ENCODE peak calls at places on chromosome 11, in six cellular contexts. O is psoas muscle; E is lower lobe of right lung; M is CD8-positive, alpha-beta memory T cell; N is cardiac muscle cell; L is A549. I is an unnamed sample. For H3K4me1, the result is how much of the 10 kb centered on the place peaks cover.

GRCh38 chr11:76266269-76266668 is 60.0 kb upstream of the WNT11 start:
- DNase-seq in E (no peak), O (no peak), L (peak), M (no peak), N (no peak), I (peak)

GRCh38 chr11:439315-440064 is 2.3 kb downstream of the ANO9 start:
- DNase-seq in M (no peak), L (no peak), E (peak), O (no peak), N (no peak), I (peak)

GRCh38 chr11:32891657-32892354 is 805 bp upstream of the QSER1 start:
- DNase-seq in M (no peak), E (no peak), L (peak), O (no peak), N (no peak), I (no peak)

GRCh38 chr11:67351275-67352005 is 1.9 kb downstream of the POLD4 start:
- DNase-seq in L (peak), M (peak), E (peak), O (peak), N (peak), I (peak)

GRCh38 chr11:43920598-43921419 is 21.6 kb upstream of the C11orf96 start:
- DNase-seq in O (peak), M (no peak), N (no peak), L (peak), E (no peak), I (peak)

GRCh38 chr11:115780625-115781024 is 276.4 kb upstream of the CADM1 start:
- DNase-seq in M (no peak), L (no peak), E (no peak), N (no peak), O (no peak), I (no peak)

GRCh38 chr11:67057410-67057757 is 737 bp downstream of the RHOD start:
- DNase-seq in O (peak), M (no peak), N (no peak), L (no peak), E (no peak), I (no peak)

GRCh38 chr11:119115484-119116234 is 5.7 kb upstream of the HINFP start:
- DNase-seq in O (peak), M (peak), E (peak), L (no peak), N (no peak), I (peak)

GRCh38 chr11:73463359-73463758 is 87.2 kb downstream of the RELT start:
- DNase-seq in M (no peak), N (no peak), E (no peak), O (no peak), L (no peak), I (no peak)

GRCh38 chr11:119827113-119827512 is 98.1 kb upstream of the NECTIN1 start:
- DNase-seq in O (no peak), E (no peak), N (no peak), L (no peak), M (no peak), I (no peak)

GRCh38 chr11:110891411-110891810 is 179.2 kb upstream of the ARHGAP20 start:
- DNase-seq in O (no peak), M (no peak), L (no peak), N (no peak), E (no peak), I (no peak)

GRCh38 chr11:438101-438844 is 3.5 kb downstream of the ANO9 start:
- DNase-seq in M (no peak), L (no peak), E (peak), N (no peak), O (peak), I (no peak)

GRCh38 chr11:108891909-108892511 is 227.1 kb downstream of the DDX10 start:
- DNase-seq in N (no peak), L (no peak), O (no peak), E (no peak), M (no peak), I (no peak)

GRCh38 chr11:57202282-57202681 is 20.5 kb downstream of the LRRC55 start:
- DNase-seq in L (no peak), N (no peak), O (peak), E (no peak), M (no peak), I (no peak)

GRCh38 chr11:14424096-14424495 is 65.1 kb upstream of the RRAS2 start:
- DNase-seq in E (no peak), N (no peak), O (no peak), L (no peak), M (no peak), I (no peak)

GRCh38 chr11:76794371-76795284 is 11.5 kb downstream of the TSKU start:
- DNase-seq in M (no peak), O (no peak), N (no peak), L (no peak), E (no peak), I (no peak)

GRCh38 chr11:59630493-59630892 is 14.9 kb upstream of the OSBP start:
- DNase-seq in L (no peak), M (no peak), E (no peak), O (no peak), N (no peak), I (no peak)

GRCh38 chr11:115893701-115894100 is 389.5 kb upstream of the CADM1 start:
- DNase-seq in O (no peak), M (no peak), N (no peak), L (no peak), E (no peak), I (no peak)

GRCh38 chr11:80028998-80029397 is 588.2 kb upstream of the TENM4 start:
- DNase-seq in M (no peak), N (no peak), E (no peak), O (no peak), L (no peak), I (no peak)

GRCh38 chr11:71489311-71490043 is 36.5 kb downstream of the NADSYN1 start:
- DNase-seq in E (no peak), M (no peak), O (no peak), L (peak), N (no peak), I (no peak)

GRCh38 chr11:89015614-89016013 is 50.2 kb downstream of the GRM5 start:
- DNase-seq in E (no peak), N (no peak), L (no peak), M (no peak), O (no peak), I (no peak)

DNA sequence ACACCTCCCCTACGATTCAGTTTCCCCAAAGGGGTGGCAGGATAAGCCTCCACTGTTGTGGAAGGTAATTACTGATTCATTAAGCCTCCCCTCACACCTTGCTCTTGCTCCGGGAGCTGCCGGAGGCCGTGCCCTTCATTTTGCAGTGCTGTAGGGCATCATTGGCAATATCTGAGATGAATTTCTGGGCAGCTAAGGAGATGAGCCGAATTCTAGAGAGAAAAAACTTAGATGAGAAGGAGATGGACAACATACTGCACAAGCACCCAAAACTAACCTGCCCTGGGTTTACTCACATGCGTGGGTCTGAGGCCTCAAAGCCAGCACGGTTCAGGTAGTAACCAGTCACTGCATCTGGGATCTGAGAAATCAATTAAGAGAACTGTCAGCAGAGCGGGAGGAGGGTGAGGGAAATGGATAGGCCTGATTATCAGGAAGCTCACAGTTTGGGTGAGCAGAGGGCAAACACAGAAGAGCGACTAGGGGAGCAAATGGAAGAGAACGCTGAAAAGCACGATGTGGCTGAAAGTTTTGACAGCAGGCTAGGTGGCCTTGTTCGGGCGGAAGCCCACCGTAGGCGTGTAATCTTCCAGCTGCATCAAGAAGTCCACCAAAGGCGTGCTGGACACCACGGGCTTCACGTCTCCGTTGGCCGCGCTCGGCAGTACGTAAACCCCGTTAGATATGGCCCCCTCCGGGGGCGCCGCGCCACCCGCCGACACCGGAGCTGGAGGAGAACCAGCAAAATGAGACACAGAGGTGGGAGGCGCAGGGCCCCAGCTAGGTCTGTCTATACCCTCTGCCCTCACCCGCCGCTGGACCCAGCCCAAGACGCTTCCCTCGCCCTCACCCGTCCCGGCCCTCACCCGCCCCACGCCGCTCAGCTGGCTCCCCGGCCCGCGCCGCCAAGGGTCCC is 666 bp downstream of the TAF10 start:
- DNase-seq in L (no peak), M (no peak), N (no peak), E (peak), O (peak), I (peak)
- H3K4me1 ChIP-seq in L (under half), M (under half), N (under half), E (half or more), O (under half), I (under half)

DNA sequence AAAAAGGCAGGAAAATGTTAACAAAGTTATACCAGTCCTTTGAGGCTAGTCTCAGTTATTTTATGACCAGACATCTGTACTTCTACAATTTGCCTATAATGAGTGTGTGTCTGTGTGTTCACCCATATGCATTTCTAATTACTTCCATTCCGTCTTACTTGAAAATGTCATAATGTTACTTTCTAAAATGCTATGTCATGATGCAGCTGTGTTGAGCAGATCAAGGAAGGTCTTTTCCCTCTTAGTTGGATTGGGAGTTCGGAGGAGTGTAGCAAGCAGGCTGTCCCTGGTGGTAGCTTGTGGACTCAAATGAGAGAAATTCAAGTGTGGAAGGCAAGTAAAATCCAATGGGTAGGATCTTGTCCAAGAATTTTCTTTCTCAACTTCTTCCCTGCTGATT is 3.0 kb downstream of the SNX19 start:
- DNase-seq in O (no peak), L (no peak), E (no peak), N (no peak), M (no peak), I (no peak)
- H3K4me1 ChIP-seq in O (half or more), L (under half), E (under half), N (under half), M (under half), I (under half)

GRCh38 chr11:27998552-27998951 is 109.4 kb downstream of the KIF18A start:
- DNase-seq in N (no peak), E (no peak), L (no peak), O (no peak), M (no peak), I (no peak)

GRCh38 chr11:28009383-28009782 is 98.6 kb downstream of the KIF18A start:
- DNase-seq in M (no peak), L (no peak), E (no peak), O (no peak), N (no peak), I (no peak)

DNA sequence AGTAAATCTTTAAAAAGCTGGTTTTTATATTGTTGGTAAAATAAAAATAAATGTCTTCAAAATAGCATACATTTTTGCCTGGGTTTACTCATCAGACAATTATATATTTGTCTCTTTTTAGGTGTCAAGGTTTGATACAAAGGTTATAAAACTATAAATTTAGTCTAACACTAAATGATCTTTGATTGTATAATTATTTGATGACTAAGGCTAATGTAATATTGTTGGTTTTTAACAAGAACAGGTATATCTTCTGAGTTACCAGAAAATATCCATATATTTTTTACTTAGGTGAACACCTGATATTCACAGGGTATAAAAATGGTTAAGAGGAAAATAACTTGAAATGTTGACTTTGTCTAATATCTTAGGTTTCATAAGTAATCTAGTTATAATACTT is 104.3 kb downstream of the KIF18A start:
- DNase-seq in E (no peak), L (no peak), O (no peak), N (no peak), M (no peak), I (no peak)
- H3K4me1 ChIP-seq in E (under half), L (under half), O (under half), N (under half), M (under half), I (under half)

GRCh38 chr11:131464481-131464880 is 94.1 kb downstream of the NTM start:
- DNase-seq in E (no peak), L (no peak), M (no peak), O (no peak), N (no peak), I (no peak)

GRCh38 chr11:131465746-131466145 is 95.3 kb downstream of the NTM start:
- DNase-seq in E (no peak), L (no peak), O (no peak), M (no peak), N (peak), I (no peak)

GRCh38 chr11:131464024-131464423 is 93.6 kb downstream of the NTM start:
- DNase-seq in E (no peak), N (no peak), M (no peak), O (no peak), L (no peak), I (no peak)

GRCh38 chr11:131463609-131464008 is 93.2 kb downstream of the NTM start:
- DNase-seq in N (no peak), L (no peak), M (no peak), O (no peak), E (no peak), I (no peak)

GRCh38 chr11:131465056-131465455 is 94.6 kb downstream of the NTM start:
- DNase-seq in M (no peak), E (no peak), O (no peak), L (no peak), N (no peak), I (no peak)
- H3K4me1 ChIP-seq in M (under half), E (under half), O (under half), L (under half), N (under half), I (under half)

DNA sequence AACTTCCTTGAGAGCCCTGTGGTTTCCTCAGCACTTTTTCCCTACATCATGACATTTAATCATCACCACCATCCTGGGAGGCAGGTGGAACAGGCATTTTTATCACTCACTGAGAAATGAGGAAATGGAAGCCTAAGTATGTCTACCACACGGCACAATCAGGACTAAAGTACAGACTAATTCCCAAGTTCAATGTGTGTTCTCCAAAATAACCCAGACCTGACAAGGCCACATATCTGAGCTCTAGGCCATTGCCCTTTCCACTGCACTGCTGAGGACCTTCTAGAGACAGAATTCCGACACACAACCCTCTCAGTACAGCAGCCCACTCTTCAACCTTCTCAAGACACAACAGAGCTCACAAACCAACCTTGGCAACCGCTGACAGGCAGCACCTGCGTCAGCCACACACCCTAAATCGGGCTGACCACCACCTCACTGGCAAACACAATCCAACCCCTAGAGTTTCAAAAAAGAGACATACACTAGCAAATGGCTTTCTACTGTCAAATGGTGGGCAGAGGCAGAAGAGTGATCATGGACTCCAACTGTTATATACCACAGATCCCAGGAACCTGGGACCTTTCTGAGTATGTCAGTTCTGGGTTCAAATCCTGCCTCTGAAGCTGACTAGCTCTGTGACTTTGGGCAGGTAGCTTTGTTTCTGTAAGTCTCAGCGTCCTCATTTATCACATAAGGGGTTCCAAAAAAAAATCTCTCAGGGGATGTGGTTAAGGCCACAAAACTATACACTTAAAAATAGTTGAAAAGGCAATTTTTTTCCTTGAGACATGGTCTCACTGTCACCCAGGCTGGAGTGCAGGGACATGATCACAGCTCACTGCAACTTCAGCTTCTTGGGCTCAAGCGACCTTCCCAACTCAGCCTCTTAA is 16.3 kb downstream of the SMCO4 start:
- DNase-seq in E (no peak), N (no peak), L (no peak), M (no peak), O (no peak), I (no peak)
- H3K4me1 ChIP-seq in E (half or more), N (half or more), L (under half), M (under half), O (half or more), I (under half)

GRCh38 chr11:1998861-1999260 is 1.2 kb upstream of the H19 start:
- DNase-seq in O (no peak), M (no peak), N (no peak), E (no peak), L (no peak), I (no peak)
- H3K4me1 ChIP-seq in O (under half), M (under half), N (under half), E (under half), L (under half), I (under half)

DNA sequence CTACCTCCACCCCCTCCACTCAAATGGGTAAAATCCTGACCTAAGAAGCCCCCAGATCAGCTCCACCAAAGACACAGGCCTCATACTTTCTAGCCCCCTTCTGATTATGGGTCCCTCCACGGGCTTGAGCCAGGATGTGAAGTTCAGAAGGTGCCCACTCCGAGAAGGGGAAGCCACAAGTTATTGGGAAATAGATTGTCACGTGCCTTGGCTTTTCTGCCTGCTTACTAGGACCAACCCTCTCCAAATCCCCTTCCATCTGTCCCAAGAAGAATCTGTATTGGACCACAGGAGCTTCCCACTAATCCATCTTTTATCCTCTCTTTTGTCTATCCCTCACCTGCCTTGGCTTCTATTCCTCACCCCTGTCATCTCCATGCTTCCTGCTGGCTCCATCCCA is 3.0 kb upstream of the NRGN start:
- DNase-seq in E (no peak), M (no peak), L (no peak), O (no peak), N (no peak), I (no peak)
- H3K4me1 ChIP-seq in E (under half), M (under half), L (under half), O (under half), N (under half), I (under half)

GRCh38 chr11:11442791-11443190 is 89.7 kb upstream of the CSNK2A3 start:
- DNase-seq in L (no peak), E (no peak), N (no peak), M (no peak), O (no peak), I (no peak)

GRCh38 chr11:11441091-11441490 is 88.0 kb upstream of the CSNK2A3 start:
- DNase-seq in M (no peak), L (no peak), N (no peak), O (no peak), E (no peak), I (no peak)

GRCh38 chr11:11444027-11444799 is 91.2 kb upstream of the CSNK2A3 start:
- DNase-seq in N (no peak), O (no peak), L (no peak), M (no peak), E (no peak), I (no peak)

GRCh38 chr11:11440149-11440548 is 87.1 kb upstream of the CSNK2A3 start:
- DNase-seq in O (no peak), M (no peak), N (no peak), L (no peak), E (no peak), I (no peak)

GRCh38 chr11:11441516-11441915 is 88.5 kb upstream of the CSNK2A3 start:
- DNase-seq in N (no peak), L (no peak), M (no peak), E (no peak), O (no peak), I (no peak)
- H3K4me1 ChIP-seq in N (under half), L (under half), M (under half), E (under half), O (under half), I (under half)

GRCh38 chr11:60923326-60923725 is 934 bp upstream of the TMEM132A start:
- DNase-seq in M (no peak), L (no peak), O (no peak), N (no peak), E (no peak), I (no peak)

GRCh38 chr11:60922906-60923305 is 1.4 kb upstream of the TMEM132A start:
- DNase-seq in M (no peak), L (no peak), N (no peak), O (no peak), E (no peak), I (no peak)

GRCh38 chr11:60923800-60924109 is 505 bp upstream of the TMEM132A start:
- DNase-seq in M (no peak), L (no peak), O (no peak), E (no peak), N (no peak), I (no peak)

GRCh38 chr11:60921259-60921658 is 3.0 kb upstream of the TMEM132A start:
- DNase-seq in E (no peak), M (no peak), O (no peak), L (no peak), N (no peak), I (no peak)

DNA sequence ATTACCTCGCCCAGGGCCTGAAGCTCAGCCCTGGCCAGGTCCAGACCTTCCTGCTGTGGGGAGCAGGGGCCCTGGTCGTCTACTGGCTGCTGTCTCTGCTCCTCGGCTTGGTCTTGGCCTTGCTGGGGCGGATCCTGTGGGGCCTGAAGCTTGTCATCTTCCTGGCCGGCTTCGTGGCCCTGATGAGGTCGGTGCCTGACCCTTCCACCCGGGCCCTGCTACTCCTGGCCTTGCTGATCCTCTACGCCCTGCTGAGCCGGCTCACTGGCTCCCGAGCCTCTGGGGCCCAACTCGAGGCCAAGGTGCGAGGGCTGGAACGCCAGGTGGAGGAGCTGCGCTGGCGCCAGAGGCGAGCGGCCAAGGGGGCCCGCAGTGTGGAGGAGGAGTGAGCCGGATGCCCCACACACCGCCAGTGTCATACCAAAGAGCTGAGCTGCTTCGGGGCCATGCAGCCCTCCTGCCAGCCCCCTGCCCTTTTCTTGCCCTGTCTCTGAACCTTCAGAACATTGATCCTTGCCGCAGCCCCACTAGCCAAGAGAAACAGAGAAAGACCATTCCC is 2.4 kb upstream of the TMEM132A start:
- DNase-seq in L (no peak), E (no peak), O (no peak), N (no peak), M (no peak), I (no peak)
- H3K4me1 ChIP-seq in L (under half), E (under half), O (under half), N (under half), M (under half), I (under half)

I was measured in adrenal gland.